ENCODE peak calls at places on chromosomes 1 and 21, in four cellular contexts. One of them, this sample, is unnamed.

GRCh38 chr1:58047265-58047858 is 499.2 kb downstream of the OMA1 start:
- DNase-seq in aorta: no peak
- DNase-seq in GM13976: peak; percentile 62
- DNase-seq in left colon: no peak
- DNase-seq in this sample: no peak

GRCh38 chr1:119773711-119774241 is 5.1 kb upstream of the HMGCS2 start:
- DNase-seq in GM13976: no peak
- DNase-seq in left colon: no peak
- DNase-seq in aorta: no peak
- DNase-seq in this sample: no peak

GRCh38 chr1:198904356-198904755 is 265.5 kb downstream of the PTPRC start:
- DNase-seq in left colon: no peak
- DNase-seq in aorta: no peak
- DNase-seq in GM13976: no peak
- DNase-seq in this sample: no peak

GRCh38 chr1:159849972-159850371 is 12.5 kb downstream of the VSIG8 start:
- DNase-seq in GM13976: no peak
- DNase-seq in left colon: no peak
- DNase-seq in aorta: no peak
- DNase-seq in this sample: no peak

GRCh38 chr1:42419449-42419848 is 36.4 kb downstream of the ZMYND12 start:
- DNase-seq in left colon: peak; percentile 36
- DNase-seq in GM13976: no peak
- DNase-seq in aorta: no peak
- DNase-seq in this sample: peak; percentile 22

GRCh38 chr21:36927718-36928117 is 38.8 kb downstream of the HLCS start:
- DNase-seq in aorta: peak; percentile 92
- DNase-seq in left colon: peak; percentile 71
- DNase-seq in GM13976: peak; percentile 82
- DNase-seq in this sample: peak; percentile 69

GRCh38 chr1:200733907-200734306 is 4.8 kb upstream of the CAMSAP2 start:
- DNase-seq in left colon: no peak
- DNase-seq in GM13976: no peak
- DNase-seq in aorta: no peak
- DNase-seq in this sample: no peak

GRCh38 chr1:3402258-3403010 is 52.0 kb upstream of the ARHGEF16 start:
- DNase-seq in GM13976: no peak
- DNase-seq in left colon: no peak
- DNase-seq in aorta: no peak
- DNase-seq in this sample: no peak

GRCh38 chr1:66571789-66572188 is 37.8 kb downstream of the SGIP1 start:
- DNase-seq in GM13976: no peak
- DNase-seq in left colon: no peak
- DNase-seq in aorta: no peak
- DNase-seq in this sample: no peak

GRCh38 chr1:76291737-76292136 is 217.2 kb downstream of the ST6GALNAC3 start:
- DNase-seq in GM13976: no peak
- DNase-seq in aorta: no peak
- DNase-seq in left colon: no peak
- DNase-seq in this sample: no peak

GRCh38 chr1:30806381-30807317 is 49.1 kb upstream of the LAPTM5 start:
- DNase-seq in aorta: no peak
- DNase-seq in GM13976: no peak
- DNase-seq in left colon: no peak
- DNase-seq in this sample: no peak

GRCh38 chr1:38191451-38191850 is 144.9 kb upstream of the POU3F1 start:
- DNase-seq in GM13976: no peak
- DNase-seq in left colon: no peak
- DNase-seq in aorta: no peak
- DNase-seq in this sample: no peak

GRCh38 chr1:77631751-77632150 is 50.7 kb downstream of the ZZZ3 start:
- DNase-seq in aorta: no peak
- DNase-seq in left colon: no peak
- DNase-seq in GM13976: no peak
- DNase-seq in this sample: no peak

GRCh38 chr1:156268336-156268735 is 14.3 kb downstream of the SMG5 start:
- DNase-seq in GM13976: no peak
- DNase-seq in aorta: no peak
- DNase-seq in left colon: no peak
- DNase-seq in this sample: no peak

GRCh38 chr1:15341634-15342375 is 67.9 kb upstream of the EFHD2 start:
- DNase-seq in GM13976: no peak
- DNase-seq in left colon: no peak
- DNase-seq in aorta: peak; percentile 19
- DNase-seq in this sample: no peak

GRCh38 chr21:18384771-18385170 is 18.8 kb downstream of the TMPRSS15 start:
- DNase-seq in aorta: no peak
- DNase-seq in GM13976: no peak
- DNase-seq in left colon: no peak
- DNase-seq in this sample: no peak

GRCh38 chr1:166172106-166172505 is 5.3 kb upstream of the FAM78B start:
- DNase-seq in left colon: no peak
- DNase-seq in aorta: no peak
- DNase-seq in GM13976: no peak
- DNase-seq in this sample: no peak

GRCh38 chr1:234543442-234544093 is 64.6 kb upstream of the TARBP1 start:
- DNase-seq in GM13976: no peak
- DNase-seq in aorta: no peak
- DNase-seq in left colon: peak; percentile 70
- DNase-seq in this sample: peak; percentile 73

GRCh38 chr1:42466030-42466429 is 2.9 kb downstream of the CCDC30 start:
- DNase-seq in GM13976: no peak
- DNase-seq in left colon: no peak
- DNase-seq in aorta: no peak
- DNase-seq in this sample: no peak

GRCh38 chr1:209662879-209663327 is 10.7 kb upstream of the LAMB3 start:
- DNase-seq in aorta: no peak
- DNase-seq in left colon: no peak
- DNase-seq in GM13976: no peak
- DNase-seq in this sample: no peak

GRCh38 chr1:214446772-214447556 is 104.4 kb downstream of the PTPN14 start:
- DNase-seq in aorta: no peak
- DNase-seq in GM13976: no peak
- DNase-seq in left colon: no peak
- DNase-seq in this sample: no peak

GRCh38 chr1:47459263-47459788 is 21.5 kb downstream of the FOXD2 start:
- DNase-seq in left colon: no peak
- DNase-seq in aorta: no peak
- DNase-seq in GM13976: no peak
- DNase-seq in this sample: no peak

GRCh38 chr1:119987112-119987511 is 82.3 kb downstream of the NOTCH2 start:
- DNase-seq in aorta: no peak
- DNase-seq in left colon: no peak
- DNase-seq in GM13976: no peak
- DNase-seq in this sample: no peak

GRCh38 chr1:69911301-69911801 is 294.0 kb downstream of the LRRC40 start:
- DNase-seq in left colon: no peak
- DNase-seq in aorta: no peak
- DNase-seq in GM13976: no peak
- DNase-seq in this sample: no peak

GRCh38 chr1:1937549-1938275 is 18.6 kb upstream of the TMEM52 start:
- DNase-seq in left colon: no peak
- DNase-seq in GM13976: no peak
- DNase-seq in aorta: peak; percentile 10
- DNase-seq in this sample: no peak

GRCh38 chr1:154419620-154420020 is 14.5 kb downstream of the IL6R start:
- DNase-seq in left colon: peak; percentile 89
- DNase-seq in aorta: peak; percentile 93
- DNase-seq in GM13976: no peak
- DNase-seq in this sample: peak; percentile 96

GRCh38 chr1:94092210-94092613 is 28.7 kb downstream of the ABCA4 start:
- DNase-seq in GM13976: no peak
- DNase-seq in left colon: no peak
- DNase-seq in aorta: no peak
- DNase-seq in this sample: no peak